ENCODE peak calls at places on chromosome 6, in five cellular contexts. V, L, B, D and X are unnamed samples.

GRCh38 chr6:134517145-134517658 is 199.3 kb upstream of the SGK1 start:
- DNase-seq in V (no peak), L (peak; percentile 69), B (no peak), D (no peak), X (no peak)

GRCh38 chr6:134523903-134524302 is 206.0 kb upstream of the SGK1 start:
- DNase-seq in V (no peak), L (no peak), B (no peak), D (no peak), X (no peak)

GRCh38 chr6:169839029-169839481 is 87.6 kb downstream of the ERMARD start:
- DNase-seq in V (no peak), L (no peak), B (no peak), D (no peak), X (no peak)

GRCh38 chr6:27892596-27893058 is 19.6 kb downstream of the OR2B2 start:
- DNase-seq in V (no peak), L (no peak), B (no peak), D (no peak), X (no peak)

GRCh38 chr6:93419304-93420162 is at the start of gene EPHA7:
- DNase-seq in V (peak; percentile 94), L (no peak), B (peak; percentile 18), D (peak; percentile 63), X (peak; percentile 22)

GRCh38 chr6:25253371-25253770 is 25.8 kb upstream of the CARMIL1 start:
- DNase-seq in V (no peak), L (no peak), B (no peak), D (no peak), X (no peak)

GRCh38 chr6:41706876-41707564 is 28.4 kb downstream of the TFEB start:
- DNase-seq in V (no peak), L (no peak), B (no peak), D (no peak), X (no peak)

GRCh38 chr6:148907573-148907972 is 160.7 kb downstream of the UST start:
- DNase-seq in V (no peak), L (no peak), B (no peak), D (no peak), X (no peak)

GRCh38 chr6:79077680-79078056 is 386 bp downstream of the PHIP start:
- DNase-seq in V (no peak), L (no peak), B (peak; percentile 57), D (peak; percentile 32), X (peak; percentile 23)

GRCh38 chr6:36033935-36034334 is 6.3 kb downstream of the MAPK14 start:
- DNase-seq in V (no peak), L (no peak), B (no peak), D (no peak), X (no peak)

GRCh38 chr6:115838763-115839401 is 221.8 kb downstream of the FRK start:
- DNase-seq in V (peak; percentile 7), L (peak; percentile 50), B (peak; percentile 50), D (peak; percentile 15), X (no peak)

GRCh38 chr6:5359413-5359812 is 98.1 kb downstream of the FARS2 start:
- DNase-seq in V (no peak), L (no peak), B (no peak), D (no peak), X (no peak)

GRCh38 chr6:100493206-100493888 is 28.6 kb upstream of the SIM1 start:
- DNase-seq in V (no peak), L (no peak), B (no peak), D (no peak), X (no peak)

GRCh38 chr6:11093065-11093590 is 506 bp upstream of the SMIM13 start:
- DNase-seq in V (no peak), L (no peak), B (no peak), D (peak; percentile 54), X (peak; percentile 39)

GRCh38 chr6:10465633-10466499 is 51.0 kb upstream of the TFAP2A start:
- DNase-seq in V (no peak), L (peak; percentile 44), B (peak; percentile 47), D (no peak), X (no peak)

GRCh38 chr6:126716012-126716411 is 376.1 kb downstream of the CENPW start:
- DNase-seq in V (no peak), L (no peak), B (no peak), D (no peak), X (no peak)

GRCh38 chr6:111573892-111574800 is 31.5 kb downstream of the TRAF3IP2 start:
- DNase-seq in V (no peak), L (no peak), B (no peak), D (no peak), X (no peak)

GRCh38 chr6:46749731-46750130 is 3.0 kb downstream of the ANKRD66 start:
- DNase-seq in V (peak; percentile 47), L (no peak), B (no peak), D (no peak), X (no peak)

GRCh38 chr6:51619042-51619799 is 468.2 kb downstream of the PKHD1 start:
- DNase-seq in V (no peak), L (no peak), B (no peak), D (no peak), X (no peak)

GRCh38 chr6:118263929-118264486 is 284.1 kb upstream of the PLN start:
- DNase-seq in V (no peak), L (peak; percentile 30), B (no peak), D (no peak), X (no peak)

GRCh38 chr6:43724914-43725642 is 37.5 kb upstream of the MRPS18A start:
- DNase-seq in V (no peak), L (peak; percentile 86), B (peak; percentile 98), D (peak; percentile 58), X (peak; percentile 59)

GRCh38 chr6:139972116-139972515 is 597.7 kb upstream of the CITED2 start:
- DNase-seq in V (no peak), L (no peak), B (no peak), D (no peak), X (no peak)

GRCh38 chr6:89360415-89360999 is 8.0 kb upstream of the UBE2J1 start:
- DNase-seq in V (no peak), L (no peak), B (no peak), D (no peak), X (no peak)

GRCh38 chr6:152316024-152316423 is 321.1 kb downstream of the SYNE1 start:
- DNase-seq in V (no peak), L (no peak), B (no peak), D (no peak), X (no peak)

GRCh38 chr6:34243901-34244884 is 4.6 kb downstream of the SMIM29 start:
- DNase-seq in V (no peak), L (peak; percentile 75), B (peak; percentile 84), D (no peak), X (no peak)

GRCh38 chr6:158085261-158086053 is 82.6 kb downstream of the SERAC1 start:
- DNase-seq in V (no peak), L (no peak), B (no peak), D (no peak), X (no peak)

GRCh38 chr6:155882527-155883333 is 427.1 kb upstream of the NOX3 start:
- DNase-seq in V (no peak), L (no peak), B (no peak), D (no peak), X (no peak)

DNA sequence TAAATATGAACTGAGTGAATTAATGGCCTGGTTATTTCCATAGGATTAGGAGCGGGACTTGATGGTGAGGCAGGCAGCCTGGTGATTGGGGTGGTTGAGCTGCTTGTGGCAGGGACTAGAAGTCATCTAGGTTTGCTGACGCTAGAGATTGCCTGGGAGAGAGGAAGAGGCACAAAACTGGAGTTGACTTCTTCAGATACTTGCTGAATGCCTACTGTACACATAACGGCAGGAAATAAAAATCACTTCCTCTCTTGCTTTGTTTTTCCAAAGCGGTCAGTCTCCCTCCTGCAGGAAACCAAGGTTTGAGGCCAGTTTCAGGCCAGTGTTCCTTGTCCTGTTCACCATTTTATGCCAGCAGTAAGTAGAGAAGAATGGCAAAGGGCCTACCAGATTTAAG is 36.7 kb upstream of the MYLIP start:
- DNase-seq in V (no peak), L (no peak), B (no peak), D (no peak), X (no peak)
- TF ChIP-seq POLR2AphosphoS5 in V (no peak), L (no peak), B (no peak), D (no peak), X (no peak)

DNA sequence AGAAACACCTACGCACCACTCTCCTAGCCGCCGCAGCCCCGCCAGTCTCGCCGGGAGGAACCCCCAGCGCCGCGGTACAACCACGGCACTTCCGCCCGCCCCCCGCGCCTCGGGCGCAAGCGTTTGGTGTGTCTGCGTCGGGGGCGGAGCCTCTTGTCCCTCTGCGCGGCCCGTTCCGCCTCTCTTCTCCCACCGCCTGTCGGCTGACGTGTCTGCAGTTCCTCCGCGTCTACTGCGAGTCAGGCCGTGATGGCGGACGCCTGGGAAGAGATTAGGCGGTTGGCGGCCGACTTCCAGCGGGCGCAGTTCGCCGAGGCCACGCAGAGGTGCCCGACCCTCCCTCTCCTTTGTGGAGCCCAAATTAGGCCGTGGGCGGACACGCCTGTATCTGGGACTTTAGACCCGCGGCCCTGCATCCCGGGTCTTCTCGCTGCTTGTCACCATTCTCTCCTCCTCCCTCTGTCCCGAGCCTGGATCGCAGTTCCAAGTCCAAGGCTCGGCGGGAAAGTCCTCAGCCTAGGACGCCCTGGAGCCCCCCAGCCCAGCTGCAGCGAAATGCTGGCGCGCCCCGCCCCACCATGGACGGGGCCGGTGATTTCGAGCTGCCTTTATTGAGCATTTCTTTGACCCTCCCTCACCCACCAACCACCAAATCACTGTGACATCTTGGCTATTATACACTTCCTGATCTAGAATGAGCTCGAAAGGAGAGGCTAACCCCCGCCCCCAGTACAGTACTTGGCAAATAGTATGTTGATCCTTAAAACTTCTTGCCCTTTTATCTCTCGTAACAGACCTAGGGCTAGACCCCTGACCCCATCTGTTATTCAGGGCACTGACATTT is at the start of gene UFL1:
- DNase-seq in V (peak; percentile 75), L (peak; percentile 85), B (peak; percentile 78), D (peak; percentile 60), X (peak; percentile 48)
- TF ChIP-seq POLR2A in V (peak; percentile 100), L (peak; percentile 98), B (peak; percentile 97), D (peak; percentile 97), X (peak; percentile 99)

DNA sequence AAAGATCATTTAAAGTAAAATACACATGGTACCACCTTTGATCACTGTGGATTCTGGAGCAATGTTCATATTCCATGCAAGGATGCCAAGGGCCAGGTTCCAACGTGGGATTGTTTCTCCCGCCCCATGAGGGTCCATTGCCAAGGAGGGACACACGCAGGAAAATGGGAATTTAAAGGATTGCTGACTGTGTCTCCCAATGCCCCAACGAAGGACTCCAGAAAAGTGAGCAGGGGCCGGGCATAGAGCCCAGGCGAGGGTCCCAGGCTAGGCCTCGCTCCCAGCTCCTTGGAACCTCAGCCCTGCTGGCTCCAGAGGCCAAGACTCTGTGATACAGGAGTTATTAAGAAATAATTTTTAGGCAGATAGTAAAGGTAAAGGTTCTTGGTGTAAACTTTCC is 111.1 kb downstream of the DACT2 start:
- DNase-seq in V (no peak), L (no peak), B (no peak), D (no peak), X (no peak)
- TF ChIP-seq TAF1 in V (no peak), L (no peak), B (no peak), D (no peak), X (no peak)

DNA sequence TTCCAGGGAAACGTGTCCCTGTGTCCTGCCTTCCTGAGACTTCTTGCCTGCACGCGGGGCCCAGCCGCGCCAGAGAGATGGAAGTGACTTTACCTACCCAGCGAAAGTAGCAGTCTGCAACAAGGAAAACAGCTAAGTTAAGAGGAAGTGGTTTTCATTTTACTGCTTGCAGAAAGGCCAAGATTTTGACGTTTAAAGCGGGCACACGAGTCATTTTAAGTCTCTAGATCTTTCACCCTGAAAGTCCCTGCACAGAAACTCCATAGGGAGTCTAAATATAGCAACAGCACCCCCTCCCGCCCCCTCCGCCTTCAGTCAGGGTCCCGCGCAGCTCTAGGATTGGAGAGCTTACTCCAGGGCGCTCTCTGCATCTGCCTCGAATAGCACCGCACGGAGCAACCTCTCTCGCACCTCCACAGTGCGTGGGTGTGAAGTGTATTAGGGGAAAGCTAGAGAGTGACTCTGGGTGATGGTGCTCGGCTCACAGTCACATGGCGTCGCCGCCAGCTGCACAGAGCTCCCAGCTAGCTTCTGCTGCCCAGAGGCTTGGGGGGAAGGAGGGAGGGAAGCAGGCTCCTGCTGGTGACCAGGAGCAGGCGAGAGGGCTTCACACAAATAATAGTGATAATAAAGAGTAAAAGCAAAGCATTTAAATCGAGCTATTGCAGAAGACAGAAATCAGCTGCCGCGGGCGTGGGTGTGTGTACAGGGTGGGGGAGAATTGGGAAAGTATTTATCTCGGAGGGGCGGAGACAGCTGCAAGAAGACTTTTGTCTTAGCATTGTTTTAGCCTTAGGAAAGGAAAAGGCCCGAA is 1.8 kb upstream of the KCNQ5 start:
- DNase-seq in V (no peak), L (no peak), B (peak; percentile 47), D (peak; percentile 32), X (peak; percentile 45)
- TF ChIP-seq POLR2AphosphoS5 in V (no peak), L (no peak), B (no peak), D (no peak), X (no peak)